ENCODE peak calls at places on chromosomes 11 and 22, in four cellular contexts. One of them, this sample, is unnamed.

GRCh38 chr22:31451709-31452571 is 37.7 kb downstream of the EIF4ENIF1 start:
- DNase-seq in K562: peak
- DNase-seq in HEK293T: peak
- DNase-seq in HepG2: peak
- DNase-seq in this sample: no peak

GRCh38 chr22:47054231-47055072 is 292.0 kb downstream of the TBC1D22A start:
- DNase-seq in K562: no peak
- DNase-seq in HEK293T: no peak
- DNase-seq in HepG2: no peak
- DNase-seq in this sample: no peak

GRCh38 chr11:79042824-79043223 is 398.0 kb downstream of the TENM4 start:
- DNase-seq in K562: no peak
- DNase-seq in HEK293T: no peak
- DNase-seq in HepG2: no peak
- DNase-seq in this sample: no peak

GRCh38 chr22:22400099-22400498 is 108.4 kb downstream of the ZNF280B start:
- DNase-seq in K562: no peak
- DNase-seq in HEK293T: no peak
- DNase-seq in HepG2: no peak
- DNase-seq in this sample: no peak

GRCh38 chr11:4606231-4607015 is 1.6 kb downstream of the TRIM68 start:
- DNase-seq in K562: no peak
- DNase-seq in HEK293T: no peak
- DNase-seq in HepG2: no peak
- DNase-seq in this sample: no peak

GRCh38 chr11:126611438-126611837 is 256.0 kb downstream of the ST3GAL4 start:
- DNase-seq in K562: no peak
- DNase-seq in HEK293T: no peak
- DNase-seq in HepG2: no peak
- DNase-seq in this sample: no peak

GRCh38 chr22:35631597-35631996 is 14.5 kb upstream of the MB start:
- DNase-seq in K562: peak
- DNase-seq in HEK293T: peak
- DNase-seq in HepG2: peak
- DNase-seq in this sample: peak

GRCh38 chr22:48068323-48068722 is 1305.9 kb downstream of the TBC1D22A start:
- DNase-seq in K562: no peak
- DNase-seq in HEK293T: no peak
- DNase-seq in HepG2: no peak
- DNase-seq in this sample: no peak

GRCh38 chr11:12079726-12080556 is 30.4 kb upstream of the MICAL2 start:
- DNase-seq in K562: no peak
- DNase-seq in HEK293T: no peak
- DNase-seq in HepG2: peak
- DNase-seq in this sample: peak

GRCh38 chr22:28072066-28072465 is 153.0 kb upstream of the PITPNB start:
- DNase-seq in K562: no peak
- DNase-seq in HEK293T: no peak
- DNase-seq in HepG2: no peak
- DNase-seq in this sample: no peak

GRCh38 chr11:128669491-128669890 is 24.4 kb upstream of the FLI1 start:
- DNase-seq in K562: no peak
- DNase-seq in HEK293T: no peak
- DNase-seq in HepG2: no peak
- DNase-seq in this sample: no peak

GRCh38 chr11:11407738-11408084 is 54.7 kb upstream of the CSNK2A3 start:
- DNase-seq in K562: no peak
- DNase-seq in HEK293T: no peak
- DNase-seq in HepG2: no peak
- DNase-seq in this sample: no peak

GRCh38 chr11:48154162-48154561 is 62.4 kb upstream of the OR4B1 start:
- DNase-seq in K562: no peak
- DNase-seq in HEK293T: no peak
- DNase-seq in HepG2: no peak
- DNase-seq in this sample: no peak

DNA sequence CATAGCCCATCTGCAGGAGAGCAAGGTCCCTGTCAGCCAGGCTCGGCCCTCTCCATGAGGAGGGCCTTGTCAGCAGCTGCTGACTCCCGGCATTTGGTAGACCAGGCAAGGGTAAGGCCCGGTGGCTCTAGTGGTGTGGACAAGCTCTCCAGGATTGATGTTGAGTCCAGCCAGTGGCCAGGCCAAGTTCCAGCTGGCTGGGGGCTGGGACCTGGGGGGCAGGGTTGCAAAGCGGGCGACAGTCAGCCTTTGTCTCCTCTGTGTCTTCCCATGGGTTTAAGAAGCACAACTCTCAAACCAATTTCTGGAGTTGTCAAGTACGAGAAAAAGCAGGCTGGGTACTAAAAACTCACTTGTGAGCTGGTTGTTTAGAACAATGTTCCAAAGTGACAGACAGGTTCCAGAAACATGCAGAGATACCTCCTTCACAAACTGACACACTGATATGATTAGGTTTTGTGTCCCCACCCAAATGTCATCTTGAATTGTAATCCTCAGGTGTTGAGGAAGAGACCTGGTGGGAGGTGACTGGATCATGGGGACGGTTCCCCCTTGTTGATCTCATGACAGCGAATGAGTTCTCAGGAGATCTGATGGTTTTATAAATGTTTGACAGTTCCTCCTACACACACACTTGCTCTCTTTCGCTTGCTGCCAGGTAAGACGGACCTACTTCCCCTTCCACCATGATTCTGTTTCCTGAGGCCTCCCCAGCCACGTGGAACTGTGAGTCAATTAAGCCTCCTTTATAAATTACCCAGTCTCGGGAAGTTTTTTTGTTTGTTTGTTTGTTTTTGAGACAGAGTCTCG is 52.3 kb upstream of the SERPIND1 start:
- DNase-seq in K562: no peak
- DNase-seq in HEK293T: no peak
- DNase-seq in HepG2: no peak
- DNase-seq in this sample: no peak
- TF ChIP-seq ELF4 in K562: no peak
- TF ChIP-seq ELF4 in HEK293T: no peak
- TF ChIP-seq ELF4 in HepG2: no peak
- TF ChIP-seq ELF4 in this sample: no peak

DNA sequence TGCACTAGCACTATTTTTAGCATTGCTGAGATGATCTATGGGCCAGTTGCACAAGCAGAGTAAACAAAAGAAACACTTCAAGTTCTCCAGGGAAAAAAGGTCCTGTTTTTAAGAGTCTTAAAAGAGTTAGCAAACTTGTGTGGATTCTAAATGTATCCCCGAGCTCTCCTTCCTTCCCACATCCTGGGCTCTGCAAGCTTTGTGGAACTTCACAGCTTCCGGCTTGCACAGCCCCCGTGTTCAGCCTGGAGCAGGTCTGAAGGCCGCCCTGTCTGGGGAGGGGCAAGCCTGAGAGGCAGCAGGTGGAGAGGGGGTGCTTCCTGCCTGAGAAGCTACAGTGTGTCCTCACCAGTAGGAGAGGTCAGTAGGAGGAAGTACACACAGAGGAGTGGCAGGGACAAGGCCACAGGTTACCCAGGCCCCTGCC is 35.1 kb upstream of the SUSD2 start:
- DNase-seq in K562: peak
- DNase-seq in HEK293T: no peak
- DNase-seq in HepG2: peak
- DNase-seq in this sample: peak
- TF ChIP-seq ELF4 in K562: no peak
- TF ChIP-seq ELF4 in HEK293T: no peak
- TF ChIP-seq ELF4 in HepG2: no peak
- TF ChIP-seq ELF4 in this sample: no peak

GRCh38 chr22:37043828-37044538 is 7.6 kb upstream of the KCTD17 start:
- DNase-seq in K562: peak
- DNase-seq in HEK293T: peak
- DNase-seq in HepG2: peak
- DNase-seq in this sample: peak
- TF ChIP-seq ELF4 in K562: no peak
- TF ChIP-seq ELF4 in HEK293T: no peak
- TF ChIP-seq ELF4 in HepG2: peak
- TF ChIP-seq ELF4 in this sample: no peak

GRCh38 chr11:46658259-46658658 is 40.9 kb downstream of the ATG13 start:
- DNase-seq in K562: no peak
- DNase-seq in HEK293T: no peak
- DNase-seq in HepG2: no peak
- DNase-seq in this sample: no peak

GRCh38 chr11:46663277-46663940 is 37.0 kb downstream of the ARHGAP1 start:
- DNase-seq in K562: no peak
- DNase-seq in HEK293T: no peak
- DNase-seq in HepG2: no peak
- DNase-seq in this sample: no peak

GRCh38 chr11:46657186-46657585 is 39.8 kb downstream of the ATG13 start:
- DNase-seq in K562: no peak
- DNase-seq in HEK293T: no peak
- DNase-seq in HepG2: no peak
- DNase-seq in this sample: no peak

GRCh38 chr11:46661836-46662235 is 38.6 kb downstream of the ARHGAP1 start:
- DNase-seq in K562: no peak
- DNase-seq in HEK293T: no peak
- DNase-seq in HepG2: no peak
- DNase-seq in this sample: no peak

DNA sequence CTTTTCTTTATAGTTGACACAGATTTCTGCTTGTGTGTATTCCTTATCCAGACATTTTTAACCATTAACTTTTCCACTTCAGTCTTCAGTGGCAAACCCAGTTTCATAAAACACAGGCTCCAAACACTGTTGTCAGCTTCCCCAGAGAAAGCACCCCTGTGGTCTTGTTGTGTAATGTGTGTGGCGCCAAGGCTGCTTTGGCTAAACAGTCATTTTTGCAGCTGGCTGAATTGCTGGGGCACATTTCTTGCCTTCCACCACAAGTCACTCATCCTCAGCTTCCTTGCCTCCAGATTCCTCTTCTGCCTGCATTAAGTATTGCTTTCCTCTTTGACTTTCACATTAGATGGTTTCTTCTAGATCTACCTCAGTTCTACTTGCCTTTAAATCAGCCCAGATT is 40.5 kb downstream of the ARHGAP1 start:
- DNase-seq in K562: no peak
- DNase-seq in HEK293T: no peak
- DNase-seq in HepG2: no peak
- DNase-seq in this sample: no peak
- TF ChIP-seq ELF4 in K562: no peak
- TF ChIP-seq ELF4 in HEK293T: no peak
- TF ChIP-seq ELF4 in HepG2: no peak
- TF ChIP-seq ELF4 in this sample: no peak

This sample was measured in WTC11.